ENCODE peak calls at places on chromosomes 6 and 20, in ten cellular contexts. One of them, this sample, is unnamed.

GRCh38 chr6:113668712-113669408 is 188.3 kb upstream of the MARCKS start:
- DNase-seq in stimulated activated naive CD8-positive, alpha-beta T cell treated with anti-CD3 and anti-CD28 coated beads, Interleukin-15, Interleukin-2, amounts not matched to agents 100 U/mL and 50 U/mL, for 24 hours: no peak
- DNase-seq in AG04450: no peak
- DNase-seq in NCI-H1417: peak
- DNase-seq in KBM-7: no peak
- DNase-seq in activated T-helper 9 cell treated with anti-CD3 and anti-CD28 coated beads, Interleukin-2, amount 50 U/mL, for 16 hours: no peak
- DNase-seq in cardiac muscle cell: peak
- DNase-seq in stomach: no peak
- DNase-seq in foreskin keratinocyte: no peak
- DNase-seq in T-cell: no peak
- DNase-seq in this sample: no peak

GRCh38 chr6:123338394-123338793 is 298.4 kb downstream of the TRDN start:
- DNase-seq in stimulated activated naive CD8-positive, alpha-beta T cell treated with anti-CD3 and anti-CD28 coated beads, Interleukin-15, Interleukin-2, amounts not matched to agents 100 U/mL and 50 U/mL, for 24 hours: no peak
- DNase-seq in AG04450: no peak
- DNase-seq in NCI-H1417: peak
- DNase-seq in KBM-7: no peak
- DNase-seq in activated T-helper 9 cell treated with anti-CD3 and anti-CD28 coated beads, Interleukin-2, amount 50 U/mL, for 16 hours: no peak
- DNase-seq in cardiac muscle cell: no peak
- DNase-seq in stomach: no peak
- DNase-seq in foreskin keratinocyte: no peak
- DNase-seq in T-cell: no peak
- DNase-seq in this sample: no peak

GRCh38 chr20:63732118-63733095 is 4.1 kb upstream of the LIME1 start:
- DNase-seq in stimulated activated naive CD8-positive, alpha-beta T cell treated with anti-CD3 and anti-CD28 coated beads, Interleukin-15, Interleukin-2, amounts not matched to agents 100 U/mL and 50 U/mL, for 24 hours: no peak
- DNase-seq in AG04450: no peak
- DNase-seq in NCI-H1417: no peak
- DNase-seq in KBM-7: no peak
- DNase-seq in activated T-helper 9 cell treated with anti-CD3 and anti-CD28 coated beads, Interleukin-2, amount 50 U/mL, for 16 hours: no peak
- DNase-seq in cardiac muscle cell: no peak
- DNase-seq in stomach: no peak
- DNase-seq in foreskin keratinocyte: no peak
- DNase-seq in T-cell: no peak
- DNase-seq in this sample: no peak

GRCh38 chr6:2877057-2877882 is 25.8 kb downstream of the SERPINB9 start:
- DNase-seq in stimulated activated naive CD8-positive, alpha-beta T cell treated with anti-CD3 and anti-CD28 coated beads, Interleukin-15, Interleukin-2, amounts not matched to agents 100 U/mL and 50 U/mL, for 24 hours: no peak
- DNase-seq in AG04450: no peak
- DNase-seq in NCI-H1417: no peak
- DNase-seq in KBM-7: no peak
- DNase-seq in activated T-helper 9 cell treated with anti-CD3 and anti-CD28 coated beads, Interleukin-2, amount 50 U/mL, for 16 hours: no peak
- DNase-seq in cardiac muscle cell: peak
- DNase-seq in stomach: no peak
- DNase-seq in foreskin keratinocyte: no peak
- DNase-seq in T-cell: no peak
- DNase-seq in this sample: no peak

GRCh38 chr20:14191559-14191958 is 145.9 kb downstream of the FLRT3 start:
- DNase-seq in stimulated activated naive CD8-positive, alpha-beta T cell treated with anti-CD3 and anti-CD28 coated beads, Interleukin-15, Interleukin-2, amounts not matched to agents 100 U/mL and 50 U/mL, for 24 hours: no peak
- DNase-seq in AG04450: no peak
- DNase-seq in NCI-H1417: no peak
- DNase-seq in KBM-7: no peak
- DNase-seq in activated T-helper 9 cell treated with anti-CD3 and anti-CD28 coated beads, Interleukin-2, amount 50 U/mL, for 16 hours: no peak
- DNase-seq in cardiac muscle cell: no peak
- DNase-seq in stomach: no peak
- DNase-seq in foreskin keratinocyte: no peak
- DNase-seq in T-cell: no peak
- DNase-seq in this sample: no peak

GRCh38 chr6:1420382-1420781 is 31.0 kb downstream of the FOXF2 start:
- DNase-seq in stimulated activated naive CD8-positive, alpha-beta T cell treated with anti-CD3 and anti-CD28 coated beads, Interleukin-15, Interleukin-2, amounts not matched to agents 100 U/mL and 50 U/mL, for 24 hours: no peak
- DNase-seq in AG04450: no peak
- DNase-seq in NCI-H1417: no peak
- DNase-seq in KBM-7: no peak
- DNase-seq in activated T-helper 9 cell treated with anti-CD3 and anti-CD28 coated beads, Interleukin-2, amount 50 U/mL, for 16 hours: no peak
- DNase-seq in cardiac muscle cell: no peak
- DNase-seq in stomach: no peak
- DNase-seq in foreskin keratinocyte: no peak
- DNase-seq in T-cell: no peak
- DNase-seq in this sample: no peak

GRCh38 chr20:47274449-47275108 is 81.9 kb downstream of the ZMYND8 start:
- DNase-seq in stimulated activated naive CD8-positive, alpha-beta T cell treated with anti-CD3 and anti-CD28 coated beads, Interleukin-15, Interleukin-2, amounts not matched to agents 100 U/mL and 50 U/mL, for 24 hours: peak
- DNase-seq in AG04450: peak
- DNase-seq in NCI-H1417: no peak
- DNase-seq in KBM-7: peak
- DNase-seq in activated T-helper 9 cell treated with anti-CD3 and anti-CD28 coated beads, Interleukin-2, amount 50 U/mL, for 16 hours: no peak
- DNase-seq in cardiac muscle cell: peak
- DNase-seq in stomach: no peak
- DNase-seq in foreskin keratinocyte: peak
- DNase-seq in T-cell: no peak
- DNase-seq in this sample: peak

GRCh38 chr20:23048283-23049200 is 930 bp downstream of the THBD start:
- DNase-seq in stimulated activated naive CD8-positive, alpha-beta T cell treated with anti-CD3 and anti-CD28 coated beads, Interleukin-15, Interleukin-2, amounts not matched to agents 100 U/mL and 50 U/mL, for 24 hours: peak
- DNase-seq in AG04450: no peak
- DNase-seq in NCI-H1417: peak
- DNase-seq in KBM-7: peak
- DNase-seq in activated T-helper 9 cell treated with anti-CD3 and anti-CD28 coated beads, Interleukin-2, amount 50 U/mL, for 16 hours: no peak
- DNase-seq in cardiac muscle cell: peak
- DNase-seq in stomach: peak
- DNase-seq in foreskin keratinocyte: peak
- DNase-seq in T-cell: no peak
- DNase-seq in this sample: peak

GRCh38 chr6:71419954-71420692 is 131.5 kb downstream of the OGFRL1 start:
- DNase-seq in stimulated activated naive CD8-positive, alpha-beta T cell treated with anti-CD3 and anti-CD28 coated beads, Interleukin-15, Interleukin-2, amounts not matched to agents 100 U/mL and 50 U/mL, for 24 hours: peak
- DNase-seq in AG04450: no peak
- DNase-seq in NCI-H1417: peak
- DNase-seq in KBM-7: no peak
- DNase-seq in activated T-helper 9 cell treated with anti-CD3 and anti-CD28 coated beads, Interleukin-2, amount 50 U/mL, for 16 hours: no peak
- DNase-seq in cardiac muscle cell: peak
- DNase-seq in stomach: peak
- DNase-seq in foreskin keratinocyte: no peak
- DNase-seq in T-cell: no peak
- DNase-seq in this sample: no peak

GRCh38 chr20:62040381-62040922 is 25.2 kb downstream of the TAF4 start:
- DNase-seq in stimulated activated naive CD8-positive, alpha-beta T cell treated with anti-CD3 and anti-CD28 coated beads, Interleukin-15, Interleukin-2, amounts not matched to agents 100 U/mL and 50 U/mL, for 24 hours: no peak
- DNase-seq in AG04450: no peak
- DNase-seq in NCI-H1417: no peak
- DNase-seq in KBM-7: no peak
- DNase-seq in activated T-helper 9 cell treated with anti-CD3 and anti-CD28 coated beads, Interleukin-2, amount 50 U/mL, for 16 hours: no peak
- DNase-seq in cardiac muscle cell: no peak
- DNase-seq in stomach: no peak
- DNase-seq in foreskin keratinocyte: no peak
- DNase-seq in T-cell: no peak
- DNase-seq in this sample: no peak

This sample was measured in NB4.